ENCODE peak calls at places on chromosomes 6 and 20, in seven cellular contexts. J, P, E, T, C, S and O are unnamed samples.

GRCh38 chr6:155001482-155001881 is 6.4 kb downstream of the TIAM2 start:
- DNase-seq in J (no peak), P (no peak), E (no peak), T (no peak), C (no peak), S (no peak), O (no peak)

GRCh38 chr6:143238306-143238705 is 177.6 kb downstream of the AIG1 start:
- DNase-seq in J (no peak), P (no peak), E (no peak), T (peak), C (no peak), S (no peak), O (no peak)

GRCh38 chr20:25584905-25585704 is at the start of gene NINL:
- DNase-seq in J (peak), P (peak), E (peak), T (peak), C (peak), S (peak), O (no peak)

GRCh38 chr6:42199106-42199981 is 4.6 kb upstream of the GUCA1B start:
- DNase-seq in J (no peak), P (peak), E (no peak), T (peak), C (no peak), S (no peak), O (no peak)

GRCh38 chr20:12040261-12040660 is 122.6 kb downstream of the BTBD3 start:
- DNase-seq in J (no peak), P (no peak), E (no peak), T (no peak), C (no peak), S (no peak), O (no peak)

GRCh38 chr6:36099872-36100483 is 30.3 kb upstream of the MAPK13 start:
- DNase-seq in J (no peak), P (no peak), E (no peak), T (peak), C (no peak), S (no peak), O (no peak)

GRCh38 chr6:75267461-75267860 is 17.1 kb downstream of the TMEM30A start:
- DNase-seq in J (no peak), P (no peak), E (no peak), T (no peak), C (no peak), S (no peak), O (no peak)

GRCh38 chr20:50085481-50086365 is 27.2 kb downstream of the UBE2V1 start:
- DNase-seq in J (no peak), P (peak), E (peak), T (peak), C (no peak), S (peak), O (peak)

GRCh38 chr20:59159822-59160740 is 3.5 kb upstream of the ZNF831 start:
- DNase-seq in J (no peak), P (no peak), E (no peak), T (no peak), C (no peak), S (peak), O (no peak)

GRCh38 chr6:11974089-11974488 is 38.0 kb upstream of the HIVEP1 start:
- DNase-seq in J (no peak), P (no peak), E (no peak), T (no peak), C (no peak), S (no peak), O (no peak)

GRCh38 chr20:46139908-46140482 is 21.9 kb downstream of the CD40 start:
- DNase-seq in J (no peak), P (no peak), E (no peak), T (no peak), C (peak), S (no peak), O (no peak)

GRCh38 chr20:32982617-32983458 is 21.4 kb downstream of the SUN5 start:
- DNase-seq in J (no peak), P (no peak), E (no peak), T (no peak), C (peak), S (no peak), O (no peak)

GRCh38 chr6:128519132-128519930 is 1.1 kb downstream of the PTPRK start:
- DNase-seq in J (peak), P (peak), E (peak), T (no peak), C (peak), S (peak), O (no peak)

GRCh38 chr6:79466222-79466834 is 70.9 kb downstream of the LCA5 start:
- DNase-seq in J (no peak), P (no peak), E (no peak), T (no peak), C (no peak), S (no peak), O (no peak)

GRCh38 chr20:53183181-53183580 is 211.0 kb downstream of the TSHZ2 start:
- DNase-seq in J (no peak), P (no peak), E (no peak), T (no peak), C (no peak), S (no peak), O (no peak)

GRCh38 chr20:53181866-53182376 is 209.8 kb downstream of the TSHZ2 start:
- DNase-seq in J (no peak), P (no peak), E (no peak), T (no peak), C (no peak), S (no peak), O (no peak)

GRCh38 chr20:53187402-53187801 is 215.2 kb downstream of the TSHZ2 start:
- DNase-seq in J (no peak), P (no peak), E (no peak), T (no peak), C (no peak), S (no peak), O (no peak)

GRCh38 chr20:53190225-53190624 is 218.1 kb downstream of the TSHZ2 start:
- DNase-seq in J (no peak), P (no peak), E (no peak), T (no peak), C (no peak), S (no peak), O (no peak)

DNA sequence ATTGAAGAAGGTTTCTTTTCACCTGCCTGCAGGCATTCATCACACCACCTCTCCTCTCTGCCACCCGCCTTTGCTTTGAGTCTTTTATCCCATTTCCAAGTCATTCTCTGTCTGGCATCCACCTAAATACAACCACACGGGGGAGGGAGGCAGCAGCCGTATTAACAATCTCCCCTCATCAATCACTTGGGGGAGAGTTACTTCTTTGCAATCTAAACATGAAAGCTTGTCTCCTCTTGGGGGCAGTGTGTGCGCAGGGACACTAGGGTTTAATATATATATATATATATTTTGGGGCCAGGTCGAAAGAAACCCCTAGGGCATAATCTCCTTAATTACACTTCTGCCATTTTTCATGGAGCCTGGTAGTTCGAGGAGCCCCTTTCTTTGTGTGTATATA is 214.5 kb downstream of the TSHZ2 start:
- DNase-seq in J (no peak), P (no peak), E (no peak), T (peak), C (no peak), S (no peak), O (no peak)
- TF ChIP-seq CTCF in J (peak), P (no peak), E (no peak), T (peak), C (no peak), S (no peak), O (no peak)

GRCh38 chr20:6611911-6612614 is 155.4 kb upstream of the BMP2 start:
- DNase-seq in J (no peak), P (no peak), E (no peak), T (no peak), C (no peak), S (no peak), O (no peak)
- TF ChIP-seq POLR2A in J (no peak), P (no peak), E (no peak), T (no peak), C (no peak), S (no peak), O (no peak)

GRCh38 chr6:31197559-31198305 is 27.2 kb upstream of the POU5F1 start:
- DNase-seq in J (peak), P (peak), E (peak), T (peak), C (peak), S (peak), O (peak)
- TF ChIP-seq EP300 in J (no peak), P (no peak), E (peak), T (peak), C (no peak), S (no peak), O (peak)

DNA sequence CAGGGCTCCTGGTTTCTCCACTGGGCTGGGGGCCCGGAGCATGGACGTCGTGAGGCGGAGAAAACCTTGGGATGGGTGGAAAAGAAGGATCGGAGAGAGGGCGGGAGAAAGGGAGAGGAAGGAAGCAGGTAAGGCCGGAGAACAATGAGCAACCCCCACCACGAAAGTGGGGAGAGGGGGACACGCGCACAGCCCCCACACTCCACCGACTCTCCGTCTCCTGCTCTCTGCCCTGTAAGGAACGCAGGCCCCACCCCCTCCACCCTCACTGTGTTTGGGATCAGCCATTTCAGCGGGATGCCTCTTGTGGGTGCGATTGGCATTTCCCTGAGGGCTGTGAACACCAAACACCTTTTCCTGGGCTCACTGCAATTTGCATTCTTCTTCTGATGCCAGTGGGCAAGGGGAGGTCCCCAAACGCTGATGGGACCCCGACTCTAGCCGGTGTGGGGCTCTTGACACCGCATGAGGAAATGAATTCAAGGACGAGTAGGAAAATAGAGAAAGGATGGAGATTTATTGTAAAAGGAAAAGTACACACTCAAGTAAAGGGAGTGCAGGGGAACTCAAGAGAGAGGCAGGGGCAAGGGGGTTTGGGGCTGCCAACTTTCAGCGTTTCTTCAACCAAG is 13.0 kb upstream of the RAET1L start:
- DNase-seq in J (peak), P (no peak), E (no peak), T (no peak), C (no peak), S (no peak), O (no peak)
- TF ChIP-seq CTCF in J (no peak), P (no peak), E (no peak), T (no peak), C (no peak), S (no peak), O (no peak)

DNA sequence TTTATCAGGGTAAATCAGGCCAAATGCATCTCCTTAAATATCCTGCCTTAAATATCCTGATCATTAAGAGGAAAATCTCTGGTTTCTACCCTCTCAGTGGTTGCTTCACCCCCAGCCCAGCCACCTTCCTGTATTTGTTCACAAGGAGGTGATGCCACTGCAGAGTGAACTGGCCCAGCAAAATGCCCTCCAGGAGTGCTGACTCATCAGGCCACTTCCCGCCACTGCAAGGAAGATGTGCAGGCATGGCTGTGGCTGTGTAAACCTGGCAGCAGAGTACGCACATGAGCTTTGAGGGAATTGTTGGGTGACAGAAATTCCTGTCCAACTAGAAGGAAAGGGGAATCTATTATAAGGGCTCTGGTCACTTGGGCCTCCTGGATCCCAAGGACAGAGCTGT is 13.8 kb downstream of the NQO2 start:
- DNase-seq in J (no peak), P (peak), E (no peak), T (no peak), C (peak), S (no peak), O (no peak)
- TF ChIP-seq POLR2A in J (no peak), P (no peak), E (no peak), T (no peak), C (no peak), S (no peak), O (no peak)

GRCh38 chr6:167272618-167273379 is 18.3 kb upstream of the UNC93A start:
- DNase-seq in J (no peak), P (no peak), E (no peak), T (no peak), C (no peak), S (no peak), O (no peak)

GRCh38 chr6:167274270-167274669 is 16.8 kb upstream of the UNC93A start:
- DNase-seq in J (peak), P (no peak), E (no peak), T (no peak), C (no peak), S (no peak), O (no peak)

GRCh38 chr6:167276772-167277533 is 14.2 kb upstream of the UNC93A start:
- DNase-seq in J (no peak), P (no peak), E (no peak), T (no peak), C (peak), S (no peak), O (no peak)

GRCh38 chr6:167275436-167275835 is 15.7 kb upstream of the UNC93A start:
- DNase-seq in J (peak), P (no peak), E (no peak), T (no peak), C (no peak), S (no peak), O (no peak)

GRCh38 chr6:167275001-167275400 is 16.1 kb upstream of the UNC93A start:
- DNase-seq in J (peak), P (no peak), E (no peak), T (no peak), C (no peak), S (no peak), O (no peak)
- TF ChIP-seq EP300 in J (no peak), P (no peak), E (no peak), T (no peak), C (no peak), S (no peak), O (no peak)

GRCh38 chr6:150613269-150613668 is 13.6 kb downstream of the PLEKHG1 start:
- DNase-seq in J (no peak), P (no peak), E (no peak), T (no peak), C (no peak), S (no peak), O (no peak)

GRCh38 chr6:150605333-150605732 is 5.6 kb downstream of the PLEKHG1 start:
- DNase-seq in J (no peak), P (no peak), E (no peak), T (no peak), C (no peak), S (no peak), O (no peak)

GRCh38 chr6:150607044-150607650 is 7.5 kb downstream of the PLEKHG1 start:
- DNase-seq in J (no peak), P (no peak), E (no peak), T (no peak), C (no peak), S (no peak), O (no peak)

GRCh38 chr6:150606258-150607043 is 6.8 kb downstream of the PLEKHG1 start:
- DNase-seq in J (no peak), P (no peak), E (no peak), T (no peak), C (no peak), S (no peak), O (no peak)

DNA sequence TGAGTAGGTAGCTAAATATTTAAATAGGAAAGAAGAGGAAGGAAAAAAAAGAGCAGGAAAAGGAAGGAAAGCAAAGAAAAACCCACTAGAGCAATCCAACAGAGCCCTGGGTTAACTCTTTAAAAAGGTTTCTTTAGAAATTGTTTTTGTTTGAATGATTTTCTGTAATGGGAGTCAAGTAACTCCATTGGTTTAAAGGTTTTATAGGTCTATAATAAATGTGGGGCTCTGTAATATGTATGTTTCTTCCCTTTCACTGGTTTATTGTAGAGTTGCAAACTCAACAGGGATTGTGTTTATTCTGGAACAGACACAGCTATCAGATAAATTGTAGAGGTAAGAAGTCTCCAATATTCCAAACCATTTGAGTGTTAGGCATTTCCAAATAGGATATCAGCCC is 10.9 kb downstream of the PLEKHG1 start:
- DNase-seq in J (no peak), P (no peak), E (no peak), T (no peak), C (no peak), S (no peak), O (no peak)
- TF ChIP-seq CTCF in J (no peak), P (no peak), E (no peak), T (no peak), C (no peak), S (no peak), O (no peak)